ENCODE peak calls at places on chromosomes 6 and 20, in four cellular contexts. One of them, this sample, is unnamed.

GRCh38 chr6:101195581-101195980 is 197.9 kb upstream of the GRIK2 start:
- DNase-seq in astrocyte of the hippocampus: peak
- DNase-seq in kidney tubule cell: no peak
- DNase-seq in body of pancreas: no peak
- DNase-seq in this sample: no peak

GRCh38 chr6:157895585-157895984 is 72.5 kb downstream of the SNX9 start:
- DNase-seq in astrocyte of the hippocampus: no peak
- DNase-seq in kidney tubule cell: no peak
- DNase-seq in body of pancreas: no peak
- DNase-seq in this sample: no peak

GRCh38 chr6:1415416-1416063 is 26.2 kb downstream of the FOXF2 start:
- DNase-seq in astrocyte of the hippocampus: no peak
- DNase-seq in kidney tubule cell: no peak
- DNase-seq in body of pancreas: no peak
- DNase-seq in this sample: no peak

GRCh38 chr20:36574278-36575065 is 1.1 kb downstream of the TGIF2 start:
- DNase-seq in astrocyte of the hippocampus: peak
- DNase-seq in kidney tubule cell: peak
- DNase-seq in body of pancreas: peak
- DNase-seq in this sample: peak

GRCh38 chr20:40019510-40019909 is 669.5 kb downstream of the MAFB start:
- DNase-seq in astrocyte of the hippocampus: no peak
- DNase-seq in kidney tubule cell: no peak
- DNase-seq in body of pancreas: peak
- DNase-seq in this sample: no peak

GRCh38 chr6:1801401-1801800 is 191.7 kb downstream of the FOXC1 start:
- DNase-seq in astrocyte of the hippocampus: no peak
- DNase-seq in kidney tubule cell: no peak
- DNase-seq in body of pancreas: peak
- DNase-seq in this sample: no peak

GRCh38 chr6:22828179-22829062 is 259.1 kb downstream of the HDGFL1 start:
- DNase-seq in astrocyte of the hippocampus: peak
- DNase-seq in kidney tubule cell: peak
- DNase-seq in body of pancreas: peak
- DNase-seq in this sample: peak

GRCh38 chr6:44569131-44569530 is 181.6 kb downstream of the CDC5L start:
- DNase-seq in astrocyte of the hippocampus: no peak
- DNase-seq in kidney tubule cell: no peak
- DNase-seq in body of pancreas: no peak
- DNase-seq in this sample: no peak

GRCh38 chr20:1298888-1299511 is 29.9 kb downstream of the SDCBP2 start:
- DNase-seq in astrocyte of the hippocampus: no peak
- DNase-seq in kidney tubule cell: no peak
- DNase-seq in body of pancreas: no peak
- DNase-seq in this sample: no peak

GRCh38 chr20:49825521-49826033 is 12.9 kb downstream of the SLC9A8 start:
- DNase-seq in astrocyte of the hippocampus: no peak
- DNase-seq in kidney tubule cell: no peak
- DNase-seq in body of pancreas: no peak
- DNase-seq in this sample: no peak

GRCh38 chr6:43984442-43985321 is 142.6 kb downstream of the MRPL14 start:
- DNase-seq in astrocyte of the hippocampus: no peak
- DNase-seq in kidney tubule cell: no peak
- DNase-seq in body of pancreas: peak
- DNase-seq in this sample: no peak

GRCh38 chr6:43861212-43861918 is 91.4 kb downstream of the VEGFA start:
- DNase-seq in astrocyte of the hippocampus: no peak
- DNase-seq in kidney tubule cell: no peak
- DNase-seq in body of pancreas: no peak
- DNase-seq in this sample: no peak

GRCh38 chr6:24708612-24709011 is 10.3 kb downstream of the C6orf62 start:
- DNase-seq in astrocyte of the hippocampus: no peak
- DNase-seq in kidney tubule cell: no peak
- DNase-seq in body of pancreas: no peak
- DNase-seq in this sample: no peak

GRCh38 chr6:105786890-105787655 is 299.1 kb upstream of the PRDM1 start:
- DNase-seq in astrocyte of the hippocampus: peak
- DNase-seq in kidney tubule cell: no peak
- DNase-seq in body of pancreas: no peak
- DNase-seq in this sample: no peak

GRCh38 chr6:80553071-80553740 is 446.7 kb downstream of the BCKDHB start:
- DNase-seq in astrocyte of the hippocampus: peak
- DNase-seq in kidney tubule cell: no peak
- DNase-seq in body of pancreas: no peak
- DNase-seq in this sample: no peak

GRCh38 chr20:57964011-57964862 is 254.4 kb upstream of the PMEPA1 start:
- DNase-seq in astrocyte of the hippocampus: no peak
- DNase-seq in kidney tubule cell: no peak
- DNase-seq in body of pancreas: no peak
- DNase-seq in this sample: no peak

GRCh38 chr6:72522735-72523141 is 99.1 kb upstream of the KCNQ5 start:
- DNase-seq in astrocyte of the hippocampus: no peak
- DNase-seq in kidney tubule cell: peak
- DNase-seq in body of pancreas: peak
- DNase-seq in this sample: peak

GRCh38 chr6:381742-382461 is 9.7 kb upstream of the IRF4 start:
- DNase-seq in astrocyte of the hippocampus: no peak
- DNase-seq in kidney tubule cell: no peak
- DNase-seq in body of pancreas: no peak
- DNase-seq in this sample: no peak

GRCh38 chr20:38874460-38875169 is 51.6 kb upstream of the FAM83D start:
- DNase-seq in astrocyte of the hippocampus: no peak
- DNase-seq in kidney tubule cell: no peak
- DNase-seq in body of pancreas: no peak
- DNase-seq in this sample: no peak

GRCh38 chr6:37486440-37486839 is 13.3 kb downstream of the CCDC167 start:
- DNase-seq in astrocyte of the hippocampus: no peak
- DNase-seq in kidney tubule cell: no peak
- DNase-seq in body of pancreas: no peak
- DNase-seq in this sample: no peak

GRCh38 chr6:113629940-113630339 is 227.2 kb upstream of the MARCKS start:
- DNase-seq in astrocyte of the hippocampus: no peak
- DNase-seq in kidney tubule cell: no peak
- DNase-seq in body of pancreas: no peak
- DNase-seq in this sample: no peak